ENCODE peak calls at places on chromosomes 5 and 9, in six cellular contexts. L is K562, J is HCT116, R is H1, X is GM12878, V is HepG2. S is an unnamed sample.

GRCh38 chr5:137727623-137728022 is 8.3 kb downstream of the KLHL3 start:
- DNase-seq in R (no peak), V (no peak), L (no peak), J (no peak), X (no peak), S (no peak)

GRCh38 chr5:26700759-26701384 is 337.5 kb downstream of the CDH9 start:
- DNase-seq in R (no peak), X (no peak), V (peak; percentile 45), L (peak; percentile 52), J (no peak), S (peak; percentile 5)

GRCh38 chr5:6090079-6090654 is 288.2 kb downstream of the MED10 start:
- DNase-seq in X (no peak), J (no peak), L (no peak), R (no peak), V (no peak), S (no peak)

GRCh38 chr9:109868222-109868621 is 88.2 kb downstream of the PALM2AKAP2 start:
- DNase-seq in R (no peak), X (no peak), V (no peak), L (no peak), J (no peak), S (no peak)

GRCh38 chr9:111118256-111118950 is 80.1 kb upstream of the LPAR1 start:
- DNase-seq in X (no peak), L (no peak), V (no peak), R (no peak), J (no peak), S (no peak)

GRCh38 chr9:5510360-5510931 is at the start of gene PDCD1LG2:
- DNase-seq in J (no peak), X (peak; percentile 76), L (no peak), R (no peak), V (no peak), S (no peak)

GRCh38 chr9:80146466-80146865 is 574.7 kb downstream of the TLE4 start:
- DNase-seq in X (no peak), V (no peak), J (no peak), L (no peak), R (no peak), S (peak; percentile 6)

GRCh38 chr5:142740903-142741302 is 29.3 kb upstream of the ARHGAP26 start:
- DNase-seq in L (no peak), V (no peak), X (no peak), R (no peak), J (no peak), S (no peak)

GRCh38 chr9:95181226-95181818 is 136.2 kb downstream of the FANCC start:
- DNase-seq in X (no peak), J (peak; percentile 4), V (no peak), L (no peak), R (no peak), S (no peak)

GRCh38 chr5:114176356-114176755 is 185.5 kb upstream of the KCNN2 start:
- DNase-seq in L (no peak), V (no peak), X (no peak), J (no peak), R (no peak), S (no peak)

GRCh38 chr5:155402927-155403645 is 389.5 kb downstream of the KIF4B start:
- DNase-seq in X (no peak), R (no peak), J (no peak), V (no peak), L (no peak), S (no peak)

GRCh38 chr5:179258922-179259730 is 86.1 kb downstream of the ADAMTS2 start:
- DNase-seq in J (no peak), X (no peak), V (no peak), L (no peak), R (no peak), S (no peak)

GRCh38 chr9:113675475-113675941 is 200.6 kb upstream of the ZNF618 start:
- DNase-seq in V (no peak), J (no peak), X (no peak), R (no peak), L (peak; percentile 44), S (no peak)

GRCh38 chr9:89175739-89176360 is 2.8 kb downstream of the SHC3 start:
- DNase-seq in R (no peak), L (no peak), J (no peak), X (no peak), V (no peak), S (no peak)

GRCh38 chr5:156219483-156219882 is 107.5 kb upstream of the SGCD start:
- DNase-seq in R (no peak), L (no peak), V (no peak), J (no peak), X (no peak), S (no peak)

GRCh38 chr9:73872693-73873092 is 624.4 kb upstream of the RORB start:
- DNase-seq in J (no peak), V (no peak), R (no peak), X (no peak), L (no peak), S (no peak)

GRCh38 chr9:26892251-26893029 is at the start of gene CAAP1:
- DNase-seq in J (peak; percentile 84), V (peak; percentile 89), L (peak; percentile 88), R (peak; percentile 65), X (peak; percentile 74), S (peak; percentile 87)

GRCh38 chr5:1746371-1747078 is 53.1 kb downstream of the MRPL36 start:
- DNase-seq in X (no peak), J (no peak), V (no peak), R (no peak), L (peak; percentile 47), S (no peak)

GRCh38 chr5:141605523-141606277 is 13.1 kb downstream of the DIAPH1 start:
- DNase-seq in J (no peak), X (peak; percentile 87), L (peak; percentile 93), R (no peak), V (no peak), S (no peak)

GRCh38 chr9:77647659-77648457 is at the start of gene GNA14:
- DNase-seq in V (no peak), R (no peak), J (no peak), X (no peak), L (no peak), S (no peak)

GRCh38 chr9:129176786-129177442 is 1.1 kb downstream of the IER5L start:
- DNase-seq in L (peak; percentile 51), R (no peak), V (no peak), J (no peak), X (no peak), S (no peak)

GRCh38 chr5:65811004-65811403 is 89.0 kb downstream of the NLN start:
- DNase-seq in L (no peak), R (no peak), V (no peak), J (peak; percentile 62), X (no peak), S (no peak)

GRCh38 chr5:141716009-141716408 is 34.0 kb upstream of the ARAP3 start:
- DNase-seq in V (no peak), J (no peak), R (no peak), X (no peak), L (no peak), S (no peak)

GRCh38 chr5:150131978-150132694 is 23.5 kb downstream of the PDGFRB start:
- DNase-seq in R (no peak), L (no peak), X (no peak), J (no peak), V (no peak), S (no peak)

GRCh38 chr9:29311221-29311620 is 1737.9 kb upstream of the C9orf72 start:
- DNase-seq in X (no peak), V (no peak), J (no peak), L (no peak), R (no peak), S (no peak)

GRCh38 chr9:101226161-101226560 is 158.6 kb downstream of the BAAT start:
- DNase-seq in X (no peak), V (no peak), J (no peak), R (no peak), L (no peak), S (no peak)

GRCh38 chr9:101219030-101219429 is 165.8 kb downstream of the BAAT start:
- DNase-seq in R (no peak), X (no peak), V (no peak), J (no peak), L (no peak), S (no peak)

GRCh38 chr9:101220341-101220740 is 164.5 kb downstream of the BAAT start:
- DNase-seq in J (no peak), V (no peak), L (no peak), X (no peak), R (no peak), S (no peak)
- TF ChIP-seq ZNF274 in J (no peak), V (no peak), L (no peak), X (no peak), R (no peak), S (no peak)

GRCh38 chr9:6641561-6641960 is 4.0 kb downstream of the GLDC start:
- DNase-seq in X (no peak), J (no peak), R (no peak), V (no peak), L (no peak), S (no peak)

GRCh38 chr9:6640268-6641072 is 5.1 kb downstream of the GLDC start:
- DNase-seq in R (no peak), V (peak; percentile 16), X (no peak), L (no peak), J (no peak), S (no peak)

GRCh38 chr9:6639622-6640021 is 5.9 kb downstream of the GLDC start:
- DNase-seq in L (no peak), R (no peak), V (no peak), X (no peak), J (no peak), S (no peak)

GRCh38 chr9:6641073-6641455 is 4.5 kb downstream of the GLDC start:
- DNase-seq in L (no peak), R (no peak), J (no peak), V (no peak), X (no peak), S (no peak)

GRCh38 chr9:6641961-6642360 is 3.6 kb downstream of the GLDC start:
- DNase-seq in V (no peak), L (no peak), R (no peak), J (no peak), X (no peak), S (no peak)
- H3K36me3 ChIP-seq in V (peaks cover 7% of the 10 kb centered on the region), L (no peaks in the 10 kb centered on the region), R (no peaks in the 10 kb centered on the region), J (no peaks in the 10 kb centered on the region), X (no peaks in the 10 kb centered on the region), S (peaks cover 5% of the 10 kb centered on the region)

DNA sequence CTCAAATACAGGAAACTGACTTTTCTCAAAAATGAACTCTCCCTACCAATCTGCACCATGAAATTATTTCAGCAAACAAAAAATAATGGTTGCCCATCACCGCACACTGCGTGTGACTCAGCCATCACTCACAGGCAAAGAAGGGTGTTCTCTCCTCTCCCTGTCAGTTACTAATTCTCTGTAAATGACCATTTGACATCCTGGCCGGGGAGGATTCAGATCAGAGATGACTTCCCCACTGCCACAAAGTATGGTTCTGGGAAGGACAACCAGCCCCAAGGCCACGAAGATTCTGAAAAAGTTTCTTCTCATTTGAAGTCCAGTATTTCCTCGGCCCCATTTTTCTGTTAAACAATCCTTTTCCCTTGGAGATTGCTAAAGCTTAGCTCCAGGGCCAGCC is 199.4 kb downstream of the AUH start:
- DNase-seq in L (peak; percentile 33), X (no peak), J (no peak), V (no peak), R (no peak), S (no peak)
- H3K9ac ChIP-seq in L (peak overlapping the region; percentile 77), X (no peak overlapping the region), J (no peak overlapping the region), V (no peak overlapping the region), R (no peak overlapping the region), S (no peak overlapping the region)

DNA sequence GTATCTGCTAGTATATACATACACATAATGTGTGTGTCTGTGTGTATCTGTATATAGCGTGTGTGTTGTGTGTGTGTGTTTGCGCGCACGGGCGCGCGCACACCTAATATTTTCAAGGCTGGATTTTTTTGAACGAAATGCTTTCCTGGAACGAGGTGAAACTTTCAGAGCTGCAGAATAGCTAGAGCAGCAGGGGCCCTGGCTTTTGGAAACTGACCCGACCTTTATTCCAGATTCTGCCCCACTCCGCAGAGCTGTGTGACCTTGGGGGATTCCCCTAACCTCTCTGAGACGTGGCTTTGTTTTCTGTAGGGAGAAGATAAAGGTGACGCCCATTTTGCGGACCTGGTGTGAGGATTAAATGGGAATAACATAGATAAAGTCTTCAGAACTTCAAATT is 767 bp downstream of the FXN start:
- DNase-seq in L (peak; percentile 45), V (peak; percentile 47), R (no peak), J (no peak), X (no peak), S (no peak)
- TF ChIP-seq ZNF274 in L (no peak), V (no peak), R (no peak), J (no peak), X (no peak), S (no peak)